ENCODE peak calls at places on chromosomes 5 and 9, in ten cellular contexts. One of them, this sample, is unnamed.
A peak's percentile ranks its signal among the peaks of the same experiment; 100 is the strongest.

GRCh38 chr5:81165493-81166119 is 67.5 kb upstream of the CKMT2 start:
- DNase-seq in thyroid gland: peak; percentile 74
- DNase-seq in GM12878: no peak
- DNase-seq in AG10803: peak; percentile 52
- DNase-seq in GM13977: peak; percentile 72
- DNase-seq in mammary epithelial cell: peak; percentile 53
- DNase-seq in mucosa of descending colon: no peak
- DNase-seq in nephron progenitor cell: peak; percentile 64
- DNase-seq in Panc1: peak; percentile 67
- DNase-seq in CD4-positive, alpha-beta T cell: peak; percentile 56
- DNase-seq in this sample: peak; percentile 81

GRCh38 chr5:138711816-138712215 is 41.4 kb upstream of the CTNNA1 start:
- DNase-seq in thyroid gland: no peak
- DNase-seq in GM12878: no peak
- DNase-seq in AG10803: no peak
- DNase-seq in GM13977: no peak
- DNase-seq in mammary epithelial cell: no peak
- DNase-seq in mucosa of descending colon: no peak
- DNase-seq in nephron progenitor cell: no peak
- DNase-seq in Panc1: no peak
- DNase-seq in CD4-positive, alpha-beta T cell: no peak
- DNase-seq in this sample: no peak

GRCh38 chr5:94335936-94336335 is 282.5 kb downstream of the KIAA0825 start:
- DNase-seq in thyroid gland: no peak
- DNase-seq in GM12878: no peak
- DNase-seq in AG10803: no peak
- DNase-seq in GM13977: no peak
- DNase-seq in mammary epithelial cell: no peak
- DNase-seq in mucosa of descending colon: no peak
- DNase-seq in nephron progenitor cell: no peak
- DNase-seq in Panc1: no peak
- DNase-seq in CD4-positive, alpha-beta T cell: no peak
- DNase-seq in this sample: no peak

GRCh38 chr9:84710701-84711397 is 41.3 kb downstream of the NTRK2 start:
- DNase-seq in thyroid gland: no peak
- DNase-seq in GM12878: no peak
- DNase-seq in AG10803: no peak
- DNase-seq in GM13977: no peak
- DNase-seq in mammary epithelial cell: peak; percentile 31
- DNase-seq in mucosa of descending colon: no peak
- DNase-seq in nephron progenitor cell: no peak
- DNase-seq in Panc1: no peak
- DNase-seq in CD4-positive, alpha-beta T cell: no peak
- DNase-seq in this sample: no peak

GRCh38 chr5:177310757-177311173 is 933 bp downstream of the MXD3 start:
- DNase-seq in thyroid gland: no peak
- DNase-seq in GM12878: no peak
- DNase-seq in AG10803: no peak
- DNase-seq in GM13977: no peak
- DNase-seq in mammary epithelial cell: peak; percentile 20
- DNase-seq in mucosa of descending colon: peak; percentile 71
- DNase-seq in nephron progenitor cell: no peak
- DNase-seq in Panc1: no peak
- DNase-seq in CD4-positive, alpha-beta T cell: no peak
- DNase-seq in this sample: peak; percentile 43

GRCh38 chr9:93666279-93666784 is 89.9 kb downstream of the PHF2 start:
- DNase-seq in thyroid gland: no peak
- DNase-seq in GM12878: no peak
- DNase-seq in AG10803: no peak
- DNase-seq in GM13977: no peak
- DNase-seq in mammary epithelial cell: no peak
- DNase-seq in mucosa of descending colon: no peak
- DNase-seq in nephron progenitor cell: peak; percentile 31
- DNase-seq in Panc1: no peak
- DNase-seq in CD4-positive, alpha-beta T cell: peak; percentile 32
- DNase-seq in this sample: no peak

GRCh38 chr5:108567429-108567828 is 180.3 kb upstream of the FER start:
- DNase-seq in thyroid gland: no peak
- DNase-seq in GM12878: no peak
- DNase-seq in AG10803: no peak
- DNase-seq in GM13977: no peak
- DNase-seq in mammary epithelial cell: no peak
- DNase-seq in mucosa of descending colon: no peak
- DNase-seq in nephron progenitor cell: no peak
- DNase-seq in Panc1: no peak
- DNase-seq in CD4-positive, alpha-beta T cell: no peak
- DNase-seq in this sample: no peak

GRCh38 chr9:120892177-120892747 is 15.3 kb upstream of the PHF19 start:
- DNase-seq in thyroid gland: no peak
- DNase-seq in GM12878: peak; percentile 94
- DNase-seq in AG10803: no peak
- DNase-seq in GM13977: peak; percentile 42
- DNase-seq in mammary epithelial cell: no peak
- DNase-seq in mucosa of descending colon: no peak
- DNase-seq in nephron progenitor cell: no peak
- DNase-seq in Panc1: no peak
- DNase-seq in CD4-positive, alpha-beta T cell: no peak
- DNase-seq in this sample: no peak

DNA sequence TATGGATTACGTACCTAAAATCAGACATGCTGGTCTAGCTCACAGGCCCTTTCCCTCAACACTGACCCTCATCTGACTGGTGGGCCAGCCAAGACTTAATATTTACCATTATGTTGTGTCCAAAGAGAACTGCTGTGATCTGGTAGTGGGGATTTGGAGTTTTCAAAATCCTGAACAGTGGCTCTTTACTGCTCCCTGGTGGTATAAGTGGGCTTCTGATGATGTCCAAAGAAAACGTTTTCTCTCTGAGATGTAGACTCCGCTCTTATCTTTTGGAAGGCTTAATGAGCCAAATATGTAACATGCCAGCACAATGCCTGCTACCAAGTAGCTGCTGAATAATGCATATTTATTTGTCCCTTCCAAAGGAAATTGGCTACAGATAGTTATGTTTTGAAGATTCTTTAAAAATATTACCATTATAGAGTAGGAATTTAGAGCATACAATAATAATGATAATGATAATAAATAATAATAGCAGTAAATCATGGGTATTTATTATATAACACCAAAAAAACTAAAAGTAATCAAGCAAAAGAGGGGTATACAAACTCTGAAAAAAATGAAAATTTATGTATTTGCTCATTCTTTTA is 406.6 kb upstream of the TNC start:
- DNase-seq in thyroid gland: no peak
- DNase-seq in GM12878: no peak
- DNase-seq in AG10803: peak; percentile 74
- DNase-seq in GM13977: peak; percentile 35
- DNase-seq in mammary epithelial cell: peak; percentile 60
- DNase-seq in mucosa of descending colon: no peak
- DNase-seq in nephron progenitor cell: peak; percentile 43
- DNase-seq in Panc1: peak; percentile 12
- DNase-seq in CD4-positive, alpha-beta T cell: no peak
- DNase-seq in this sample: peak; percentile 47
- TF ChIP-seq CTCF in thyroid gland: peak; percentile 63
- TF ChIP-seq CTCF in GM12878: peak; percentile 59
- TF ChIP-seq CTCF in AG10803: peak; percentile 92
- TF ChIP-seq CTCF in GM13977: peak; percentile 56
- TF ChIP-seq CTCF in mammary epithelial cell: peak; percentile 69
- TF ChIP-seq CTCF in mucosa of descending colon: peak; percentile 33
- TF ChIP-seq CTCF in nephron progenitor cell: peak; percentile 75
- TF ChIP-seq CTCF in Panc1: peak; percentile 54
- TF ChIP-seq CTCF in CD4-positive, alpha-beta T cell: peak; percentile 33
- TF ChIP-seq CTCF in this sample: peak; percentile 69

GRCh38 chr5:73314395-73315195 is 134.0 kb downstream of the FOXD1 start:
- DNase-seq in thyroid gland: no peak
- DNase-seq in GM12878: no peak
- DNase-seq in AG10803: no peak
- DNase-seq in GM13977: no peak
- DNase-seq in mammary epithelial cell: no peak
- DNase-seq in mucosa of descending colon: no peak
- DNase-seq in nephron progenitor cell: no peak
- DNase-seq in Panc1: no peak
- DNase-seq in CD4-positive, alpha-beta T cell: no peak
- DNase-seq in this sample: no peak

GRCh38 chr5:73312872-73313510 is 135.6 kb downstream of the FOXD1 start:
- DNase-seq in thyroid gland: no peak
- DNase-seq in GM12878: no peak
- DNase-seq in AG10803: peak; percentile 56
- DNase-seq in GM13977: no peak
- DNase-seq in mammary epithelial cell: no peak
- DNase-seq in mucosa of descending colon: no peak
- DNase-seq in nephron progenitor cell: no peak
- DNase-seq in Panc1: no peak
- DNase-seq in CD4-positive, alpha-beta T cell: no peak
- DNase-seq in this sample: no peak

GRCh38 chr5:73311291-73312110 is 137.1 kb downstream of the FOXD1 start:
- DNase-seq in thyroid gland: peak; percentile 63
- DNase-seq in GM12878: no peak
- DNase-seq in AG10803: peak; percentile 93
- DNase-seq in GM13977: no peak
- DNase-seq in mammary epithelial cell: peak; percentile 85
- DNase-seq in mucosa of descending colon: no peak
- DNase-seq in nephron progenitor cell: peak; percentile 62
- DNase-seq in Panc1: no peak
- DNase-seq in CD4-positive, alpha-beta T cell: no peak
- DNase-seq in this sample: no peak

GRCh38 chr5:73307645-73308346 is 134.8 kb downstream of the TMEM174 start:
- DNase-seq in thyroid gland: peak; percentile 63
- DNase-seq in GM12878: no peak
- DNase-seq in AG10803: no peak
- DNase-seq in GM13977: no peak
- DNase-seq in mammary epithelial cell: no peak
- DNase-seq in mucosa of descending colon: no peak
- DNase-seq in nephron progenitor cell: no peak
- DNase-seq in Panc1: no peak
- DNase-seq in CD4-positive, alpha-beta T cell: no peak
- DNase-seq in this sample: no peak

DNA sequence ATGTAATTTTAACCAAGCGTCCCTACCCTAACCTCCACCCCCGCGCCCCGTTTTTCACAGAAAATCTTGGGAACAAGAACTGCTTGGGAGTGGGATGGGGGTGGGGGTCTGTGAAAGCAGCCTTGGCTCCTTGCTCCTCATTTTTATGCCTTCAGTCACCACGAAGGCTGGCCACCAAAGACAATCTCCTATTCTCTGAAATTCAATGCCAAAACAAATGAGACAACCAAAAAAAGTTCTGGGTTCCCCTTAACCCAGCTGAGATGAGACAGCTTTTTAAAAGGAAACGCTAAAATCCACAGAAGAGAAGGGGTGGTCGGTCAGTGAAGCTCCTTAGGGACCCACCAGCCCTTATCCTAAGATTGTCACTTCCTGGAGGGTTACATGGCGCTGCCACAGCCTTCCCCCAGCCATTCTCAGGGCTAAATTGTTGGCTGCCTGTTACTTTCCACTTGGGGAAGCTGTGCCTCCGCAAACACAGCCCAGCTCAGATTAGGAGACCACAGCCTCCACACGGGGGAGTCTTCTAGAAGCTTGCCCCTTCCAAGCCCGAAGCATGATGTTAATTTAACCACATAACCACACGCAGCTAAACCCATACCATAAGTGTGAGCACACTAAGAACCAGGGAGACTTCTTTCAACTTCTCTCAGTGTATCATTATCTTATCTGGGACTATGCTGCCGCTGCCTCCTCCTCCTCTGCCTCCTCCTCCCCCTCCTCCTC is 136.3 kb downstream of the FOXD1 start:
- DNase-seq in thyroid gland: no peak
- DNase-seq in GM12878: no peak
- DNase-seq in AG10803: peak; percentile 95
- DNase-seq in GM13977: no peak
- DNase-seq in mammary epithelial cell: no peak
- DNase-seq in mucosa of descending colon: no peak
- DNase-seq in nephron progenitor cell: no peak
- DNase-seq in Panc1: no peak
- DNase-seq in CD4-positive, alpha-beta T cell: no peak
- DNase-seq in this sample: no peak
- TF ChIP-seq CTCF in thyroid gland: no peak
- TF ChIP-seq CTCF in GM12878: peak; percentile 25
- TF ChIP-seq CTCF in AG10803: peak; percentile 72
- TF ChIP-seq CTCF in GM13977: peak; percentile 3
- TF ChIP-seq CTCF in mammary epithelial cell: no peak
- TF ChIP-seq CTCF in mucosa of descending colon: no peak
- TF ChIP-seq CTCF in nephron progenitor cell: no peak
- TF ChIP-seq CTCF in Panc1: peak; percentile 19
- TF ChIP-seq CTCF in CD4-positive, alpha-beta T cell: no peak
- TF ChIP-seq CTCF in this sample: no peak

GRCh38 chr5:150489358-150490295 is 18.3 kb upstream of the NDST1 start:
- DNase-seq in thyroid gland: no peak
- DNase-seq in GM12878: peak; percentile 56
- DNase-seq in AG10803: peak; percentile 36
- DNase-seq in GM13977: peak; percentile 83
- DNase-seq in mammary epithelial cell: no peak
- DNase-seq in mucosa of descending colon: no peak
- DNase-seq in nephron progenitor cell: no peak
- DNase-seq in Panc1: no peak
- DNase-seq in CD4-positive, alpha-beta T cell: no peak
- DNase-seq in this sample: no peak
- TF ChIP-seq CTCF in thyroid gland: no peak
- TF ChIP-seq CTCF in GM12878: no peak
- TF ChIP-seq CTCF in AG10803: no peak
- TF ChIP-seq CTCF in GM13977: no peak
- TF ChIP-seq CTCF in mammary epithelial cell: no peak
- TF ChIP-seq CTCF in mucosa of descending colon: no peak
- TF ChIP-seq CTCF in nephron progenitor cell: no peak
- TF ChIP-seq CTCF in Panc1: no peak
- TF ChIP-seq CTCF in CD4-positive, alpha-beta T cell: no peak
- TF ChIP-seq CTCF in this sample: no peak

DNA sequence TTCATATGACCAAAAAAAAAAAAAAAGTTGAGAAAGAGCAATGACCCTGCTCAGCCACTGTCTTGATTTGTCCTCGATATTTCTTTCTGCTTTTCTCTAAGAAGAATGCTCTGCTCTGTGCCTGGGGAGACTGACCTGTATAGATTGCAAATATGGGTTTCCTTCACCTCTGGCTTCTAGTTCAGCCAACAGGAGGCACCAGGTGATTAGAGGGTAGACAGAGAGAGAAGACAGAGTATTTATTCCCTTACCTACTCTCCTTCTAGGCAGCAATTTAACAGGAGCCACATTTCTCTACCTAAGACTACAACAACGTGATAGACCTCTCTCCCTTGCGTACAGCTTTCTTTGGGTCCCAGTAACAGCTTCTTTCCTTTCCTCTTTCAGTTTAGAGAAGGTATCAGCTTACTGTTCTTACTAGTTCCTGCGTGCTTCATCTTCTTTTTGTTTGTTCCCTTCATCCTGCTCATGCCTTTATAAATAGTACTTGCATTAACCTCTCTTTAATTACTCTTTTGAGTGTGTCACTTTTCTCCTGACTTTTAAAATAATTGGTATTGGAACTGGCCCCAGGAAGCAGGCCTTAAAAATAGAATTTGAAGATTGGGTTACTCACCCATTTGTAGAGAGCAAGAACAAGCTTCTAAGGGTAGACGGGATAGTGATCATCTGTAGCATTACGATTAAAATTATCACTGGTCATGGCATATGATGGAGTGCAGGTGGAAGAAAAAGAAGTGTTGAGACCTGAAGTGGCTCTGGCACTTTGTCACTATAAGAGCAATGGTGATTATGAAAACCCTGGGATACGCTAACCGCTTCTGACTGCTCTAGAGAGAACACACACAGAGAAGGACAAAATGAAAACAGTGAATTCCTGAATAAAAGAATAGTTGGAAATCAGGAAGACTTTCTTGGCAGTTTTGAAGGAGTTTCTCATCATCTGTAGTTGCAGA is 161.2 kb upstream of the FSTL4 start:
- DNase-seq in thyroid gland: no peak
- DNase-seq in GM12878: no peak
- DNase-seq in AG10803: no peak
- DNase-seq in GM13977: no peak
- DNase-seq in mammary epithelial cell: no peak
- DNase-seq in mucosa of descending colon: no peak
- DNase-seq in nephron progenitor cell: no peak
- DNase-seq in Panc1: no peak
- DNase-seq in CD4-positive, alpha-beta T cell: no peak
- DNase-seq in this sample: no peak
- TF ChIP-seq CTCF in thyroid gland: no peak
- TF ChIP-seq CTCF in GM12878: peak; percentile 14
- TF ChIP-seq CTCF in AG10803: no peak
- TF ChIP-seq CTCF in GM13977: peak; percentile 9
- TF ChIP-seq CTCF in mammary epithelial cell: no peak
- TF ChIP-seq CTCF in mucosa of descending colon: no peak
- TF ChIP-seq CTCF in nephron progenitor cell: no peak
- TF ChIP-seq CTCF in Panc1: no peak
- TF ChIP-seq CTCF in CD4-positive, alpha-beta T cell: no peak
- TF ChIP-seq CTCF in this sample: no peak

This sample was measured in endothelial cell.